ENCODE peak calls at places on chromosome 16, in six cellular contexts. Z is CD8-positive, alpha-beta T cell; Y is pancreas; H is aorta; S is PC-9; U is neuronal stem cell. I is an unnamed sample.

GRCh38 chr16:49189286-49189685 is 92.4 kb downstream of the CBLN1 start:
- DNase-seq in S (no peak), H (no peak), U (no peak), Z (no peak), Y (no peak), I (no peak)

GRCh38 chr16:52528393-52529080 is 18.4 kb downstream of the TOX3 start:
- DNase-seq in Y (no peak), H (no peak), S (no peak), Z (no peak), U (no peak), I (no peak)

GRCh38 chr16:1964046-1964505 is 550 bp downstream of the RPS2 start:
- DNase-seq in Y (peak; percentile 76), S (no peak), U (no peak), H (no peak), Z (no peak), I (no peak)

GRCh38 chr16:76729525-76729924 is 452.3 kb downstream of the CNTNAP4 start:
- DNase-seq in H (no peak), S (no peak), U (no peak), Y (no peak), Z (no peak), I (no peak)

GRCh38 chr16:71426880-71427615 is 14.8 kb downstream of the TLE7 start:
- DNase-seq in Y (no peak), U (no peak), H (no peak), S (no peak), Z (no peak), I (no peak)

GRCh38 chr16:86573646-86574508 is 4.5 kb upstream of the FOXL1 start:
- DNase-seq in U (no peak), Z (no peak), H (no peak), S (no peak), Y (no peak), I (no peak)

GRCh38 chr16:35308674-35309073 is 1849.3 kb downstream of the TP53TG3F start:
- DNase-seq in H (no peak), Z (no peak), S (no peak), U (no peak), Y (no peak), I (no peak)

GRCh38 chr16:3595521-3596021 is 15.8 kb downstream of the SLX4 start:
- DNase-seq in Z (no peak), H (peak; percentile 75), Y (no peak), U (no peak), S (no peak), I (no peak)

GRCh38 chr16:31386157-31386984 is 6.8 kb upstream of the ITGAD start:
- DNase-seq in U (no peak), Z (peak; percentile 31), S (peak; percentile 65), Y (no peak), H (peak; percentile 24), I (peak; percentile 35)

GRCh38 chr16:81936209-81936608 is 75.1 kb downstream of the SDR42E1 start:
- DNase-seq in Y (no peak), H (no peak), S (no peak), U (no peak), Z (no peak), I (no peak)

GRCh38 chr16:31268033-31268365 is 8.2 kb downstream of the ITGAM start:
- DNase-seq in U (no peak), H (peak; percentile 23), Z (no peak), Y (no peak), S (no peak), I (no peak)

DNA sequence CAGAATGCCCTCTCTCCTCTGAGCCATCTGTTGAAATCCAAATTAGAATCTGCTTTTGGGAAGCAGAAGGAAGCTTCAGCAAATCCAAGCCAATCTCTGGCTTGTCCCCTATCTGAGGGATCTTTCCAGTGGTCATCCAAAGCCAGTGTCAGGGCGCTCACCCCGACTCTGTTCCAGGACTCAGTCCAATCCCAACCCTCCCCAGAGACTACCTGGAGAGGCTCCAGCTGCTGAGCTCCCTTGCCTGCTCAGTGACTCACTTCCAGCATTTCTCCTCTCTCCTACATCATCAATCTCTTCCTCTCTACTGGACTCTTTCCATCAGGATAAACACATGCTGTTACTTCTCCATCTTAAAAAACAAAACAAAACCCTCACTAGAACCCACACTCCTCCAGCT is 2.4 kb downstream of the MATCAP1 start:
- DNase-seq in Y (no peak), Z (no peak), U (no peak), H (peak; percentile 87), S (no peak), I (no peak)
- H3K4me3 ChIP-seq in Y (no peak overlapping the region), Z (no peak overlapping the region), U (no peak overlapping the region), H (no peak overlapping the region), S (no peak overlapping the region), I (no peak overlapping the region)

GRCh38 chr16:54175552-54176375 is 110.8 kb downstream of the IRX3 start:
- DNase-seq in U (no peak), Z (no peak), H (no peak), S (no peak), Y (no peak), I (no peak)
- H3K4me3 ChIP-seq in U (no peak overlapping the region), Z (no peak overlapping the region), H (no peak overlapping the region), S (no peak overlapping the region), Y (no peak overlapping the region), I (no peak overlapping the region)

GRCh38 chr16:23827245-23827543 is 8.6 kb upstream of the PRKCB start:
- DNase-seq in Z (no peak), Y (no peak), H (no peak), S (no peak), U (no peak), I (no peak)
- H3K4me3 ChIP-seq in Z (no peak overlapping the region), Y (no peak overlapping the region), H (no peak overlapping the region), S (no peak overlapping the region), U (no peak overlapping the region), I (no peak overlapping the region)

DNA sequence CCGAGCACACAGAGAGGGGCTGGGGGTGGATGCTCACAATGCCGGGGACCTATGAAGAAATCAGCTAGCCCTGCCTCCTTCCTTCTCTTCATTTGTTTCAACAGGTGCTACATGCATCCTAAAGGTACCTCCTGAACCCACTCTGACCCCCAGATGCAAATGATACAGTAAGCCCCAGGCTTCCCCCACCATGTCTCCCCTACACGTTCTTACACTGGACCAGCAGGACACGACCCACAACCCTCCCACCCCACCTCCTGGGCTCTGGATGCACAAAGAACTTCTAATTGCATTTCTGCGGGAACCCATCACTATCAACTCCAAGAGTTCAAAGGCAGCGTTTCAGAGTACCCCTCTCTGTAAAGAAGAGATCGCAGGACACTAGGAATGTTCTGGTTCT is 2.1 kb downstream of the XYLT1 start:
- DNase-seq in U (no peak), Z (no peak), S (no peak), Y (no peak), H (no peak), I (no peak)
- H3K4me3 ChIP-seq in U (peak overlapping the region; percentile 54), Z (no peak overlapping the region), S (no peak overlapping the region), Y (no peak overlapping the region), H (no peak overlapping the region), I (peak overlapping the region; percentile 66)

DNA sequence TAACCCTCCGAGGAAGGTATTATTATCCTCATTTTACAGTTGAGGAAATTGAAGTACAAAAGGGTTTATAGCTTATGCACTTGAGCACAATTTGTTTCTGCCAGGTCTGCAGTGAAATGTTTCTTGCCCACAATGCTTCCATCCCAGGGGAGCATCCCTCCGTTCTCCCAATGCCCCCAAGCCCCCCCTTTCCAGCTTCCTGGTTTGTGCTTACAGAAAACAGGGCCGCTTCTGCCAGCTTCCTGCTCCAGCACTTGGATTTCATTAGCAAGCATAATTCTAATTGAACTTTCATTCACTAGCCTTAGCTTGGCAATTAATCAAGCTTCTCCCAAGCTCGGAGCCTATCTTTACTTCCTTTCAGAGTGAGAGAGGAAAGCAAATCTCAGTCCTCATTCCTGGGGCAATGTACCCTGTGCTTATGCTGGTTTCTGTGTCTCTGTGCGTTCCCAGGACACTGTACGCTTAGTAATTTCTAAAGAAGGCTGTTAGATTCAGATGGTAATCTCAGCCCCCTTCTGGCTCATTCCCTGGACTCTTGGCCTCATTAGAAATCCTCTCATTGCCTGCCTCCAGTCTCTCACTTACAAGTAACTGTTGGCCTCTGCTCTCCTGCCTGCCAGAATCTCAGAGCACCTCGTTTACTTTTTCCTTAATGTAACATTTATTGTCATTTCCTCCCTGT is 141.6 kb downstream of the HS3ST2 start:
- DNase-seq in Y (no peak), H (no peak), U (no peak), Z (no peak), S (no peak), I (no peak)
- H3K4me3 ChIP-seq in Y (no peak overlapping the region), H (no peak overlapping the region), U (no peak overlapping the region), Z (no peak overlapping the region), S (no peak overlapping the region), I (no peak overlapping the region)

DNA sequence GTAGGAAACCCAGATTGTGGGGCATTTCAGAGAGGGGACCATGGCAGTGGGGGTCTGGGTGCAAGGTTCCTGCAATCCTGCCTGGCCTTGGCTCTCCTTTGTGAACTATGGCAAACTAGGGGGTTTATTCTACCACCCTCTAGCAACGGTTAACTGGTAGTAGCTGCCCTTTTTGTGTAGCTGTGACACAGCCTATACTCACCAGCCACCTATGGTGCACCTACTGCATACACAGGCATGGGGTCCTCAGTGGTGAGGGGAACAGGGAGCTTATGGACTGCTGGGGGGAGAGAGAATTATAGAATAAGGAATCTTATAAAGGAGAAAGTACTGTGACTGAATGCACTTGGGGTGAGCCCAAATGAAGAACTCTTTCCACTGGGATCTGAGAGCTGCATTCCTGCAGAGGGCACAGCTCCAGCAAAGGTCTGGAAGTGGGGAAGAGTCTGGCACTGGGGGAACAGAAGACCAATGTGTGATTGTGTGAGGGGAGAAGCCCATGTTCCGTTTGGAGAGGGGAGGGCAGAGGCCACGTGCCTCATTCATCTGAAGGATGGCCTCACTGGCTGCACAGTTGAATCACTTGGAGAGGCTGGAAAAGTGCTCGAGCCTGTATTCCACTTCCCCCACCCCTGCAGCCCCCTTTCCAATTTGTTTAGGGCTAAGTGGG is 2.1 kb downstream of the MT1X start:
- DNase-seq in S (no peak), Y (no peak), Z (no peak), H (no peak), U (no peak), I (no peak)
- H3K4me3 ChIP-seq in S (no peak overlapping the region), Y (no peak overlapping the region), Z (no peak overlapping the region), H (no peak overlapping the region), U (no peak overlapping the region), I (no peak overlapping the region)

GRCh38 chr16:54935411-54936085 is 4.9 kb downstream of the IRX5 start:
- DNase-seq in Y (no peak), U (no peak), S (no peak), H (no peak), Z (no peak), I (no peak)
- H3K4me3 ChIP-seq in Y (no peak overlapping the region), U (peak overlapping the region; percentile 26), S (no peak overlapping the region), H (no peak overlapping the region), Z (no peak overlapping the region), I (no peak overlapping the region)

DNA sequence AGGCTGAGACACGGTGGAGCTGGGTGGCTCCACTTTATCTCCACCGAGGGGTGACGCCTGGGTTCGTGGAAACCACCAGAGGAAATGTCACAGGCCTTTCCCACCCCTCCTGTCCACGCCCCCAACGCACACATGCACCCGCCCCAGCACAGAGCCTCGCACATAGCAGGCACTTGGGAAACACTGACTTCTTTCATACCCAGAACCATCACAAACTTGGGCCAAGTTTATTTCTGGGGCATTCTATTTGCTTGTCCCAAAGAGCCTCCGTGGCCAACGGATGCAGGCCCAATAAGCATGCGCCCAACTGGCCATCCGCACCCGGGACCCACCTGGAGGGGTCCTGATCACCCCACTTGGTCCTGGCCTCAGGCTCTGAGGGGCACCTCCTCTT is 3.3 kb downstream of the BCAR1 start:
- DNase-seq in S (no peak), Y (no peak), H (no peak), Z (no peak), U (no peak), I (no peak)
- H3K4me3 ChIP-seq in S (no peak overlapping the region), Y (no peak overlapping the region), H (no peak overlapping the region), Z (no peak overlapping the region), U (no peak overlapping the region), I (no peak overlapping the region)